ENCODE peak calls at places on chromosome 13, in four cellular contexts. One of them, this sample, is unnamed.
A peak's percentile ranks its signal among the peaks of the same experiment; 100 is the strongest.

GRCh38 chr13:73767191-73767741 is 366.9 kb downstream of the KLF12 start:
- DNase-seq in pancreas: no peak
- DNase-seq in AG09309: no peak
- DNase-seq in stimulated activated CD4-positive, alpha-beta T cell treated with anti-CD3 and anti-CD28 coated beads, Interleukin-4, amount 100 ng/mL, for 24 hours: no peak
- DNase-seq in this sample: no peak

GRCh38 chr13:100069278-100069677 is 19.6 kb upstream of the PCCA start:
- DNase-seq in pancreas: no peak
- DNase-seq in AG09309: peak; percentile 32
- DNase-seq in stimulated activated CD4-positive, alpha-beta T cell treated with anti-CD3 and anti-CD28 coated beads, Interleukin-4, amount 100 ng/mL, for 24 hours: no peak
- DNase-seq in this sample: no peak

GRCh38 chr13:34816543-34816942 is 125.5 kb upstream of the NBEA start:
- DNase-seq in pancreas: no peak
- DNase-seq in AG09309: peak; percentile 4
- DNase-seq in stimulated activated CD4-positive, alpha-beta T cell treated with anti-CD3 and anti-CD28 coated beads, Interleukin-4, amount 100 ng/mL, for 24 hours: no peak
- DNase-seq in this sample: peak; percentile 74

GRCh38 chr13:22934744-22935523 is 245.8 kb upstream of the SGCG start:
- DNase-seq in pancreas: peak; percentile 62
- DNase-seq in AG09309: no peak
- DNase-seq in stimulated activated CD4-positive, alpha-beta T cell treated with anti-CD3 and anti-CD28 coated beads, Interleukin-4, amount 100 ng/mL, for 24 hours: no peak
- DNase-seq in this sample: no peak

GRCh38 chr13:36084131-36084530 is 47.1 kb downstream of the DCLK1 start:
- DNase-seq in pancreas: no peak
- DNase-seq in AG09309: no peak
- DNase-seq in stimulated activated CD4-positive, alpha-beta T cell treated with anti-CD3 and anti-CD28 coated beads, Interleukin-4, amount 100 ng/mL, for 24 hours: no peak
- DNase-seq in this sample: no peak

GRCh38 chr13:79062291-79062690 is 343.8 kb downstream of the RBM26 start:
- DNase-seq in pancreas: no peak
- DNase-seq in AG09309: no peak
- DNase-seq in stimulated activated CD4-positive, alpha-beta T cell treated with anti-CD3 and anti-CD28 coated beads, Interleukin-4, amount 100 ng/mL, for 24 hours: no peak
- DNase-seq in this sample: no peak

GRCh38 chr13:20475927-20476691 is 49.5 kb downstream of the CRYL1 start:
- DNase-seq in pancreas: no peak
- DNase-seq in AG09309: no peak
- DNase-seq in stimulated activated CD4-positive, alpha-beta T cell treated with anti-CD3 and anti-CD28 coated beads, Interleukin-4, amount 100 ng/mL, for 24 hours: peak; percentile 64
- DNase-seq in this sample: no peak

GRCh38 chr13:39034085-39034484 is 3.8 kb downstream of the PROSER1 start:
- DNase-seq in pancreas: no peak
- DNase-seq in AG09309: no peak
- DNase-seq in stimulated activated CD4-positive, alpha-beta T cell treated with anti-CD3 and anti-CD28 coated beads, Interleukin-4, amount 100 ng/mL, for 24 hours: no peak
- DNase-seq in this sample: no peak

GRCh38 chr13:77330009-77330471 is 3.1 kb upstream of the MYCBP2 start:
- DNase-seq in pancreas: no peak
- DNase-seq in AG09309: no peak
- DNase-seq in stimulated activated CD4-positive, alpha-beta T cell treated with anti-CD3 and anti-CD28 coated beads, Interleukin-4, amount 100 ng/mL, for 24 hours: no peak
- DNase-seq in this sample: no peak

GRCh38 chr13:33639158-33639557 is 178.8 kb upstream of the RFC3 start:
- DNase-seq in pancreas: no peak
- DNase-seq in AG09309: peak; percentile 97
- DNase-seq in stimulated activated CD4-positive, alpha-beta T cell treated with anti-CD3 and anti-CD28 coated beads, Interleukin-4, amount 100 ng/mL, for 24 hours: no peak
- DNase-seq in this sample: peak; percentile 86

GRCh38 chr13:110528371-110528770 is 33.2 kb downstream of the RAB20 start:
- DNase-seq in pancreas: no peak
- DNase-seq in AG09309: peak; percentile 24
- DNase-seq in stimulated activated CD4-positive, alpha-beta T cell treated with anti-CD3 and anti-CD28 coated beads, Interleukin-4, amount 100 ng/mL, for 24 hours: no peak
- DNase-seq in this sample: no peak

GRCh38 chr13:24128112-24128511 is 32.4 kb upstream of the SPATA13 start:
- DNase-seq in pancreas: no peak
- DNase-seq in AG09309: no peak
- DNase-seq in stimulated activated CD4-positive, alpha-beta T cell treated with anti-CD3 and anti-CD28 coated beads, Interleukin-4, amount 100 ng/mL, for 24 hours: no peak
- DNase-seq in this sample: no peak

GRCh38 chr13:74073231-74073630 is 61.0 kb downstream of the KLF12 start:
- DNase-seq in pancreas: no peak
- DNase-seq in AG09309: no peak
- DNase-seq in stimulated activated CD4-positive, alpha-beta T cell treated with anti-CD3 and anti-CD28 coated beads, Interleukin-4, amount 100 ng/mL, for 24 hours: no peak
- DNase-seq in this sample: no peak

GRCh38 chr13:113592571-113592970 is 8.0 kb downstream of the TFDP1 start:
- DNase-seq in pancreas: no peak
- DNase-seq in AG09309: no peak
- DNase-seq in stimulated activated CD4-positive, alpha-beta T cell treated with anti-CD3 and anti-CD28 coated beads, Interleukin-4, amount 100 ng/mL, for 24 hours: no peak
- DNase-seq in this sample: no peak

GRCh38 chr13:31956944-31957644 is 74.5 kb upstream of the FRY start:
- DNase-seq in pancreas: no peak
- DNase-seq in AG09309: no peak
- DNase-seq in stimulated activated CD4-positive, alpha-beta T cell treated with anti-CD3 and anti-CD28 coated beads, Interleukin-4, amount 100 ng/mL, for 24 hours: no peak
- DNase-seq in this sample: no peak

GRCh38 chr13:36086117-36086516 is 45.1 kb downstream of the DCLK1 start:
- DNase-seq in pancreas: no peak
- DNase-seq in AG09309: no peak
- DNase-seq in stimulated activated CD4-positive, alpha-beta T cell treated with anti-CD3 and anti-CD28 coated beads, Interleukin-4, amount 100 ng/mL, for 24 hours: no peak
- DNase-seq in this sample: no peak

GRCh38 chr13:33633701-33634525 is 184.0 kb upstream of the RFC3 start:
- DNase-seq in pancreas: no peak
- DNase-seq in AG09309: no peak
- DNase-seq in stimulated activated CD4-positive, alpha-beta T cell treated with anti-CD3 and anti-CD28 coated beads, Interleukin-4, amount 100 ng/mL, for 24 hours: no peak
- DNase-seq in this sample: no peak

GRCh38 chr13:42392706-42393572 is 121.0 kb downstream of the AKAP11 start:
- DNase-seq in pancreas: no peak
- DNase-seq in AG09309: no peak
- DNase-seq in stimulated activated CD4-positive, alpha-beta T cell treated with anti-CD3 and anti-CD28 coated beads, Interleukin-4, amount 100 ng/mL, for 24 hours: peak; percentile 53
- DNase-seq in this sample: no peak

GRCh38 chr13:97346097-97346496 is 87.9 kb upstream of the RAP2A start:
- DNase-seq in pancreas: no peak
- DNase-seq in AG09309: no peak
- DNase-seq in stimulated activated CD4-positive, alpha-beta T cell treated with anti-CD3 and anti-CD28 coated beads, Interleukin-4, amount 100 ng/mL, for 24 hours: no peak
- DNase-seq in this sample: no peak

GRCh38 chr13:48707405-48707804 is 53.7 kb downstream of the CYSLTR2 start:
- DNase-seq in pancreas: no peak
- DNase-seq in AG09309: no peak
- DNase-seq in stimulated activated CD4-positive, alpha-beta T cell treated with anti-CD3 and anti-CD28 coated beads, Interleukin-4, amount 100 ng/mL, for 24 hours: no peak
- DNase-seq in this sample: no peak

This sample was measured in BJ.